ENCODE peak calls at places on chromosomes 6 and 20, in four cellular contexts. Z, N, Q and Y are unnamed samples.

GRCh38 chr6:37516076-37516919 is 16.6 kb upstream of the CCDC167 start:
- DNase-seq in N (peak), Z (no peak), Q (no peak), Y (no peak)

GRCh38 chr6:81800666-81801065 is 48.2 kb upstream of the TENT5A start:
- DNase-seq in Q (no peak), N (no peak), Z (no peak), Y (no peak)

GRCh38 chr6:26054937-26055669 is 32.1 kb upstream of the HFE start:
- DNase-seq in Q (peak), Z (peak), N (peak), Y (peak)

GRCh38 chr6:55664581-55665223 is 85.7 kb upstream of the HMGCLL1 start:
- DNase-seq in Z (no peak), Q (no peak), N (no peak), Y (no peak)

GRCh38 chr20:723756-724155 is 44.5 kb downstream of the SLC52A3 start:
- DNase-seq in N (peak), Z (no peak), Q (no peak), Y (no peak)

GRCh38 chr6:110484321-110484720 is 7.9 kb upstream of the SLC22A16 start:
- DNase-seq in Q (no peak), N (no peak), Z (no peak), Y (no peak)

GRCh38 chr20:59063358-59064213 is 21.0 kb upstream of the PRELID3B start:
- DNase-seq in Q (no peak), Z (no peak), N (peak), Y (no peak)

GRCh38 chr6:44005507-44005903 is 121.7 kb downstream of the MRPL14 start:
- DNase-seq in Z (no peak), Q (no peak), N (no peak), Y (no peak)

GRCh38 chr6:92380803-92381601 is 1038.4 kb downstream of the EPHA7 start:
- DNase-seq in Q (no peak), N (no peak), Z (no peak), Y (no peak)

GRCh38 chr20:36262440-36262839 is 26.2 kb downstream of the AAR2 start:
- DNase-seq in N (no peak), Z (no peak), Q (no peak), Y (no peak)
- H3K4me3 ChIP-seq in N (no peak), Z (no peak), Q (no peak), Y (no peak)

GRCh38 chr6:3612341-3613041 is 139.0 kb downstream of the PXDC1 start:
- DNase-seq in Z (peak), N (no peak), Q (peak), Y (no peak)
- TF ChIP-seq CTCF in Z (no peak), N (no peak), Q (no peak), Y (no peak)

DNA sequence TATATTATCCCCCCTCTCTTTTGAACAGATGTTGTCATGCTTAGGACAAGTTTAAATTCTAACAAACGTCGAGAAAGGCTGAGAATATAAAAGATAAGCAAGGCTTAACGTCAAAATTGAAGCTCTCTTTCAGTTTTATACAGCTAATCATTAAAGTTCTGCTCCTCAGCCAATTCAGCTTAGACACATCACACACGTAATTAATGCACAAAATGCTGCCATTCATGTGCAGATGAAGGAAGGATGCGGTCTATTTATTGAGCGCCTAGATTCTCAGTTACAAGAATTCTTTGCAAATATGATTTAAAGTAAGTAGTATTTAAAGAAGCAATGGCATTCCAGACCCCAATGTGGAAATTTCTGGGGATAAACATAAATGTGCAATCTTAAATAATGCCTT is 86.0 kb downstream of the LYRM4 start:
- DNase-seq in N (no peak), Q (no peak), Z (no peak), Y (no peak)
- H3K4me3 ChIP-seq in N (peak), Q (no peak), Z (no peak), Y (no peak)

GRCh38 chr20:2659547-2659946 is 4.5 kb downstream of the IDH3B start:
- DNase-seq in Q (no peak), N (no peak), Z (no peak), Y (no peak)
- TF ChIP-seq CTCF in Q (no peak), N (no peak), Z (no peak), Y (no peak)

GRCh38 chr20:32024683-32025295 is 14.6 kb downstream of the CCM2L start:
- DNase-seq in N (no peak), Z (no peak), Q (no peak), Y (no peak)

GRCh38 chr20:32031007-32031958 is 20.8 kb upstream of the HCK start:
- DNase-seq in Q (peak), N (peak), Z (no peak), Y (peak)

GRCh38 chr20:32027653-32028052 is 17.4 kb downstream of the CCM2L start:
- DNase-seq in Q (no peak), N (no peak), Z (no peak), Y (no peak)

GRCh38 chr20:32029561-32029960 is 19.3 kb downstream of the CCM2L start:
- DNase-seq in Z (no peak), Q (no peak), N (no peak), Y (no peak)

GRCh38 chr20:32028647-32029372 is 18.6 kb downstream of the CCM2L start:
- DNase-seq in Z (no peak), N (no peak), Q (no peak), Y (no peak)
- H3K4me3 ChIP-seq in Z (no peak), N (no peak), Q (no peak), Y (no peak)

GRCh38 chr6:139133733-139134360 is 1.0 kb upstream of the HECA start:
- DNase-seq in Z (no peak), N (no peak), Q (no peak), Y (no peak)

GRCh38 chr6:139133272-139133671 is 1.6 kb upstream of the HECA start:
- DNase-seq in Z (no peak), N (no peak), Q (no peak), Y (no peak)

GRCh38 chr6:139137716-139138115 is 2.8 kb downstream of the HECA start:
- DNase-seq in Q (no peak), Z (no peak), N (no peak), Y (no peak)

GRCh38 chr6:139134817-139135577 is at the start of gene HECA:
- DNase-seq in Z (peak), N (peak), Q (peak), Y (peak)

GRCh38 chr6:139135578-139136545 is 982 bp downstream of the HECA start:
- DNase-seq in Q (no peak), N (peak), Z (no peak), Y (no peak)
- TF ChIP-seq CTCF in Q (peak), N (peak), Z (peak), Y (no peak)

DNA sequence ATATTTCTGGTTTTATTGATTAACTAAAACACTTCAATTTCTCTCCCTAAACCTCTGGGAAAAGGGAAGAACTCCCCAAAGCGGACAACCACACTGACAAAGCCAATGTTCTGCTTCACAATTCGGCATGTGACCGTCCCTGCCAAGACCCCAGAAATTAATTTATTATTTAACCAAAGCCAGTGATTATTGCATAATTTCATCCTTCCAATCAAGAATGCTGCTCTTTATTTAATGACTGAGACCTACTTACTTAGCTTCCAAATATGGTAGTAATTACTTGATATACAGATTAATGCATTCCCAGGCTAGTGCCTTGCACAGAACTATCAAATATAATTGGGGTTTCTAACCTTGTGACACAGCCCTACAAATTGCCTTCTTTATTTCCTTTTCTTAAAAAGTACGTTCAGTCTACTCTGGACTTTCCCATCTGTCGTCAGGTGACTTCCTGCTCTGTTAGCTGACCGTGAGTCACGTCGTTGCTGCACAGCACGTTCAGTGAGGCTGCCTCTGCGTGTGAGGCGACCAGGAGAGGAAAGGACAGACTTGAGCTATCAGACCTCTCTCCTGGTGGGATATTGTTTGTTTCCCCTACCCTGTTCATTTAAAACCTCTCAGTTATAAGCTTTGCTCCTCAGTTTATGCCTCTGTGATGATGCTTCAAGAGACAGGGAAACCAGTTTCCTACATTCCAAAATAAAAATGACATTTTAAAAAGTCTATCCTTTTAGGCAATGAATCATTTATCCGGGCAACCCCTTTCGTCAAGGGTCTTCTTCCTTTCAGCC is 55.7 kb upstream of the TNFAIP3 start:
- DNase-seq in Z (peak), N (peak), Q (peak), Y (peak)
- H3K4me3 ChIP-seq in Z (no peak), N (no peak), Q (no peak), Y (no peak)

GRCh38 chr6:169990095-169991030 is 238.9 kb downstream of the ERMARD start:
- DNase-seq in Z (no peak), N (no peak), Q (no peak), Y (no peak)
- TF ChIP-seq CTCF in Z (no peak), N (no peak), Q (no peak), Y (no peak)

GRCh38 chr20:21505810-21506530 is 7.9 kb downstream of the NKX2-2 start:
- DNase-seq in N (no peak), Q (no peak), Z (no peak), Y (no peak)
- H3K4me3 ChIP-seq in N (peak), Q (peak), Z (peak), Y (peak)

GRCh38 chr6:155384343-155384742 is 70.1 kb upstream of the TFB1M start:
- DNase-seq in N (no peak), Q (no peak), Z (no peak), Y (no peak)

GRCh38 chr6:155378284-155378683 is 64.0 kb upstream of the TFB1M start:
- DNase-seq in Q (no peak), N (no peak), Z (no peak), Y (no peak)

GRCh38 chr6:155378724-155379123 is 64.4 kb upstream of the TFB1M start:
- DNase-seq in Q (no peak), N (no peak), Z (no peak), Y (no peak)

GRCh38 chr6:155381856-155382690 is 67.8 kb upstream of the TFB1M start:
- DNase-seq in Z (no peak), N (no peak), Q (no peak), Y (no peak)

GRCh38 chr6:155380666-155381332 is 66.5 kb upstream of the TFB1M start:
- DNase-seq in Z (no peak), Q (no peak), N (no peak), Y (no peak)
- TF ChIP-seq CTCF in Z (peak), Q (no peak), N (no peak), Y (peak)